ENCODE peak calls at places on chromosome 15, in four cellular contexts. R is epithelial cell of esophagus; V is CD8-positive, alpha-beta T cell; M is esophagus muscularis mucosa. K is an unnamed sample.

GRCh38 chr15:101358895-101359294 is 63.8 kb upstream of the SNRPA1 start:
- DNase-seq in R (peak; percentile 98), V (no peak), M (no peak), K (no peak)

GRCh38 chr15:70545526-70545925 is 217.8 kb downstream of the UACA start:
- DNase-seq in R (no peak), V (no peak), M (no peak), K (no peak)

GRCh38 chr15:67587754-67588153 is 45.3 kb downstream of the MAP2K5 start:
- DNase-seq in R (no peak), V (no peak), M (no peak), K (no peak)

GRCh38 chr15:85014932-85015331 is 33.3 kb downstream of the PDE8A start:
- DNase-seq in R (no peak), V (no peak), M (no peak), K (no peak)

GRCh38 chr15:47506543-47507090 is 210.7 kb upstream of the SEMA6D start:
- DNase-seq in R (no peak), V (no peak), M (peak; percentile 7), K (no peak)

GRCh38 chr15:53808058-53808703 is 48.7 kb upstream of the WDR72 start:
- DNase-seq in R (peak; percentile 13), V (no peak), M (no peak), K (no peak)

GRCh38 chr15:47397587-47397986 is 319.7 kb upstream of the SEMA6D start:
- DNase-seq in R (no peak), V (no peak), M (no peak), K (no peak)

GRCh38 chr15:35713733-35714132 is 167.8 kb upstream of the DPH6 start:
- DNase-seq in R (peak; percentile 97), V (no peak), M (no peak), K (no peak)

GRCh38 chr15:82942691-82943090 is 9.8 kb downstream of the HOMER2 start:
- DNase-seq in R (peak; percentile 100), V (no peak), M (no peak), K (no peak)

GRCh38 chr15:100715571-100716455 is 113.4 kb downstream of the ASB7 start:
- DNase-seq in R (no peak), V (no peak), M (no peak), K (no peak)

GRCh38 chr15:59150185-59150584 is 45.2 kb downstream of the CCNB2 start:
- DNase-seq in R (no peak), V (no peak), M (no peak), K (no peak)

GRCh38 chr15:49620658-49621326 is at the start of the genes DTWD1 and FAM227B:
- DNase-seq in R (peak; percentile 97), V (peak; percentile 93), M (peak; percentile 98), K (peak; percentile 90)

GRCh38 chr15:86879250-86880229 is 799.9 kb downstream of the AGBL1 start:
- DNase-seq in R (no peak), V (no peak), M (no peak), K (no peak)

GRCh38 chr15:81091889-81092558 is 42.0 kb upstream of the CFAP161 start:
- DNase-seq in R (peak; percentile 79), V (no peak), M (no peak), K (no peak)

GRCh38 chr15:68672781-68673205 is 94.0 kb downstream of the CORO2B start:
- DNase-seq in R (no peak), V (no peak), M (no peak), K (no peak)
- TF ChIP-seq CTCF in R (no peak), V (no peak), M (no peak), K (no peak)

DNA sequence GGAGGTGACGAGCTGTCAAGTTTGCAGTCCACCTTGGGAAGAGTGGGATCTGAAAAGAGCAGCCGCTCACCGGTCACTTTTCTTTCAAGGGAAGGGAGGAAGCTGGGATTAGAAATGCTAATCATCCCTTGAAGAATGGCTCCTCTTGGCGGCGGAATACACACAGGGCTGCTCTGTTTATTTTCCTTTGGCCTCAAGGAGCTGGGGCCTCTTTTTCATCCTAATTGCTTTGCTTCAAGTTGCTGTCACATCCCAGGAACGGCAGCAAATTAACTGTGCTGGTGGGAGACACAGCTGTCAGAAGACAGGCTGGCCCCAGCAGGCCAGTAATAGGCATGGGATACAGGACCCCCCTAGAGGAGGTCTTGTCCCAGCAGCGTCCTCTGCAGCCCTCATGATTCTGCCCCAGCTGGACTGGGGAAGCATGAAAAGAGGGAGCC is 6.7 kb downstream of the KBTBD13 start:
- DNase-seq in R (no peak), V (no peak), M (no peak), K (no peak)
- TF ChIP-seq CTCF in R (peak; percentile 29), V (no peak), M (peak; percentile 60), K (no peak)

GRCh38 chr15:88610756-88611231 is 10.3 kb upstream of the AEN start:
- DNase-seq in R (no peak), V (no peak), M (no peak), K (no peak)

GRCh38 chr15:88615303-88616107 is 5.6 kb upstream of the AEN start:
- DNase-seq in R (no peak), V (no peak), M (peak; percentile 82), K (no peak)

GRCh38 chr15:88613074-88613944 is 7.8 kb upstream of the AEN start:
- DNase-seq in R (no peak), V (no peak), M (no peak), K (no peak)

GRCh38 chr15:88609344-88609743 is 11.8 kb upstream of the AEN start:
- DNase-seq in R (no peak), V (no peak), M (no peak), K (no peak)

GRCh38 chr15:88612186-88612796 is 8.8 kb upstream of the AEN start:
- DNase-seq in R (no peak), V (no peak), M (no peak), K (no peak)
- TF ChIP-seq CTCF in R (no peak), V (no peak), M (no peak), K (no peak)

GRCh38 chr15:57403007-57403406 is 26.7 kb downstream of the CGNL1 start:
- DNase-seq in R (no peak), V (no peak), M (no peak), K (no peak)
- TF ChIP-seq CTCF in R (no peak), V (no peak), M (no peak), K (no peak)

DNA sequence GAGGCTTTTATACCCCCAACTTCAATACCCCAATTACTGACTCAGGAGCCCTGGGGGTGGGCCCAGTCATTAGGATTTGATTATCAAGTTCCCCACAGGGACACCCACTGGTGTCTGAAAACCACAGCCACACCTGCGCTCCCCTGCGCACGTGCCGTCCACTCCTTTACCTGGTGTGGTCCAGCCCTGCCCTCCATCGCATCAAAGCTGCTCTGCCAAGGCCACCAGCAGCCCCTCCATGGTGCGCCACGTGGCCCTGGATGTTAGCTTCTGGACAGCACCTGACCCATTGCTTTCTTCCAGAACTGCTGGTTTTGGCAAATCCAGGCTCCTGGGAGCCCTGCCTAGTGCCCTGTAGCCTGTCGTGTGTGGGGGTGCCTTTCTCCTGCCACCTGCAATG is 136.3 kb downstream of the NSMCE3 start:
- DNase-seq in R (no peak), V (no peak), M (no peak), K (no peak)
- TF ChIP-seq CTCF in R (no peak), V (no peak), M (no peak), K (no peak)

GRCh38 chr15:96331141-96331941 is 841 bp downstream of the NR2F2 start:
- DNase-seq in R (peak; percentile 25), V (no peak), M (no peak), K (no peak)

GRCh38 chr15:96331942-96332853 is 1.7 kb downstream of the NR2F2 start:
- DNase-seq in R (peak; percentile 59), V (no peak), M (no peak), K (no peak)

GRCh38 chr15:96329403-96329981 is 1.0 kb upstream of the NR2F2 start:
- DNase-seq in R (peak; percentile 51), V (no peak), M (no peak), K (no peak)

GRCh38 chr15:96330064-96330449 is 443 bp upstream of the NR2F2 start:
- DNase-seq in R (peak; percentile 84), V (no peak), M (no peak), K (no peak)

GRCh38 chr15:96330450-96331140 is at the start of gene NR2F2:
- DNase-seq in R (peak; percentile 99), V (no peak), M (peak; percentile 98), K (no peak)
- TF ChIP-seq CTCF in R (no peak), V (no peak), M (no peak), K (no peak)

GRCh38 chr15:40440300-40441011 is at the start of gene BAHD1:
- DNase-seq in R (peak; percentile 95), V (peak; percentile 96), M (peak; percentile 99), K (peak; percentile 93)
- TF ChIP-seq CTCF in R (no peak), V (no peak), M (peak; percentile 8), K (no peak)

DNA sequence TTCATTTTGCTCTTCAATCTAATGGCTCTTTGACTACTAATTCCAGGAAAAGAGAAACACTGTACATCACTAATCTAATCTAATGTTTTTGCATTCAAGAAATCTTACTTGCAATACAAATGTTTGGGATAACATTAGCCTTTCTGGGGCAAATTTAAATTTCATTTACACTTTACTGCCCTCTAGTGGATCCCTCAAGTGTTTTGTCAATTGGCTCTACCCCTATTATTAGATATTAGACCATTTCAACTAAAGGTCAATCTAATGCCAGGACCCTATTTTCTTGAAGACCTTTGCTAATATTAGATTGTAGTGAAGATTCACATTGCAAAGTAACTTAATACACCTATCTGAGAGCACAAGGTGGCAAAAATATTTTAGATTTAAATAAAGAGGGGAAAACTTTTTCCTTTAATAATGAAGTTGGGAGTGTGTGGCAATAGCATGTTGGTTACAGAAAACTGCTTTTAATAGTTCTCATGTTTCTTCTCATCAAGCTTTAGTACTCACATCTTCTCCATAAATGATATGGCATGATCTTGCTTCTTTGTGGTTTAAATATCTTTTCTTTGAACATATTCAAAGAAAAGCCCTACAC is 5.0 kb downstream of the C2CD4A start:
- DNase-seq in R (peak; percentile 56), V (no peak), M (no peak), K (no peak)
- TF ChIP-seq CTCF in R (peak; percentile 54), V (peak; percentile 79), M (peak; percentile 73), K (peak; percentile 63)

DNA sequence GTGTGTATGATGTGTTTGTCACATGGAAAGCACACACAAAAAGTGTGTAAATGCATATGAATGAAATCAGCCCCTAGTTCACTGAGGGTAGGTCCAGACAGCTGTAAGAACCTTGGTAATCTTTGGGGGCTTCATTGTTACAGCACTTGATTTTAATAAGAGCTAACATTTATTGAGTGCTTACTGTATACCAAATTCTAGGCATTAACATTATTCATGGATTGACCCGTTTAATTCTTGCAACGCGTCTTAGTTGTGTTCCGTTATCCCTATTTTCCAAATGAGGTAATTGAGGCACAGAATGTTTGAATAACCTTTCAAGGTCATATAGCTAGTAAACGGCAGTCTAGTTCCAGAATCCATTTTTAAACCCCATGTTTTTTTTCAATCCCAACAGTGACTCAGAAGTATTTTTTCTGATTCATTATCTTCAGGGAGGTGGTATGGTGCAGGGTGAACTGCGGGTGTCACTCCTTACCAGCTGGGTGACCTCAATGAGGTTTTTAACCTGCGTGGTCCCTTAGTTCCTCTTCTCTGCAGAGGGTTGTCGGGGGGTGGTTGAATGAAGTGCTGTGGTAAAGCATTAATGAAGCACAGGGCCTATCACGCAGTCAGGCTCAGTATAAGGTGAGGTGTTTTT is 14.2 kb downstream of the RAB8B start:
- DNase-seq in R (peak; percentile 34), V (peak; percentile 60), M (no peak), K (no peak)
- TF ChIP-seq CTCF in R (no peak), V (no peak), M (no peak), K (no peak)